ENCODE peak calls at places on chromosomes 5 and 9, in six cellular contexts. P is right atrium auricular region, L is uterus, C is T-helper 2 cell, Z is Calu3, R is hepatocyte. D is an unnamed sample.

GRCh38 chr5:56490971-56491468 is 257.9 kb upstream of the ANKRD55 start:
- DNase-seq in P (no peak), L (no peak), C (no peak), Z (peak), R (peak), D (peak)

GRCh38 chr9:133733074-133733408 is 5.1 kb downstream of the SARDH start:
- DNase-seq in P (no peak), L (no peak), C (no peak), Z (no peak), R (no peak), D (no peak)

GRCh38 chr9:82410306-82410705 is 421.7 kb downstream of the SPATA31D1 start:
- DNase-seq in P (no peak), L (no peak), C (no peak), Z (peak), R (peak), D (peak)

GRCh38 chr9:128886211-128886826 is 4.4 kb downstream of the LRRC8A start:
- DNase-seq in P (no peak), L (no peak), C (no peak), Z (no peak), R (no peak), D (no peak)

GRCh38 chr5:74465724-74466123 is 174.8 kb downstream of the ENC1 start:
- DNase-seq in P (no peak), L (no peak), C (no peak), Z (no peak), R (peak), D (no peak)

GRCh38 chr5:54743997-54744788 is 226.6 kb downstream of the SNX18 start:
- DNase-seq in P (no peak), L (no peak), C (no peak), Z (peak), R (peak), D (peak)

GRCh38 chr9:15142903-15143534 is 164.0 kb downstream of the TTC39B start:
- DNase-seq in P (no peak), L (no peak), C (no peak), Z (no peak), R (peak), D (no peak)

GRCh38 chr5:131209506-131210191 is 38.9 kb downstream of the LYRM7 start:
- DNase-seq in P (no peak), L (no peak), C (no peak), Z (peak), R (no peak), D (peak)

GRCh38 chr5:113213551-113213971 is 221.2 kb downstream of the TSSK1B start:
- DNase-seq in P (no peak), L (no peak), C (no peak), Z (no peak), R (no peak), D (no peak)

GRCh38 chr9:127924736-127925444 is 5.7 kb downstream of the PIP5KL1 start:
- DNase-seq in P (no peak), L (no peak), C (no peak), Z (no peak), R (no peak), D (no peak)

GRCh38 chr5:1545798-1546355 is 22.1 kb upstream of the LPCAT1 start:
- DNase-seq in P (peak), L (no peak), C (no peak), Z (peak), R (no peak), D (no peak)

GRCh38 chr9:24590432-24590831 is 44.7 kb upstream of the IZUMO3 start:
- DNase-seq in P (no peak), L (no peak), C (no peak), Z (no peak), R (no peak), D (no peak)

GRCh38 chr5:120614512-120614911 is 150.4 kb downstream of the PRR16 start:
- DNase-seq in P (no peak), L (no peak), C (no peak), Z (no peak), R (no peak), D (no peak)

GRCh38 chr5:149636861-149637246 is 55.6 kb downstream of the ARHGEF37 start:
- DNase-seq in P (no peak), L (no peak), C (no peak), Z (peak), R (peak), D (peak)

GRCh38 chr5:139664727-139665351 is 16.7 kb downstream of the CXXC5 start:
- DNase-seq in P (no peak), L (no peak), C (no peak), Z (no peak), R (no peak), D (no peak)

GRCh38 chr5:9831823-9832222 is 201.7 kb upstream of the TAS2R1 start:
- DNase-seq in P (no peak), L (no peak), C (no peak), Z (no peak), R (peak), D (no peak)

GRCh38 chr9:138048184-138048583 is 170.6 kb downstream of the CACNA1B start:
- DNase-seq in P (no peak), L (no peak), C (no peak), Z (no peak), R (no peak), D (no peak)

GRCh38 chr9:23044549-23044948 is 597.9 kb downstream of the DMRTA1 start:
- DNase-seq in P (no peak), L (no peak), C (no peak), Z (no peak), R (no peak), D (no peak)

GRCh38 chr9:86796671-86797070 is 150.6 kb downstream of the GAS1 start:
- DNase-seq in P (no peak), L (no peak), C (no peak), Z (no peak), R (no peak), D (no peak)

GRCh38 chr5:170603578-170604565 is 100.1 kb downstream of the KCNIP1 start:
- DNase-seq in P (no peak), L (peak), C (no peak), Z (peak), R (peak), D (peak)

GRCh38 chr5:170907758-170908157 is 45.9 kb downstream of the RANBP17 start:
- DNase-seq in P (no peak), L (no peak), C (no peak), Z (no peak), R (no peak), D (no peak)

GRCh38 chr5:180639743-180640300 is 9.6 kb downstream of the FLT4 start:
- DNase-seq in P (no peak), L (peak), C (no peak), Z (no peak), R (no peak), D (no peak)

GRCh38 chr5:139388198-139388821 is 1.4 kb downstream of the MZB1 start:
- DNase-seq in P (no peak), L (no peak), C (no peak), Z (no peak), R (peak), D (no peak)

GRCh38 chr9:34986541-34987047 is 3.0 kb upstream of the DNAJB5 start:
- DNase-seq in P (no peak), L (no peak), C (peak), Z (no peak), R (no peak), D (peak)

GRCh38 chr5:32651638-32652037 is 59.5 kb upstream of the NPR3 start:
- DNase-seq in P (no peak), L (no peak), C (no peak), Z (no peak), R (no peak), D (no peak)

GRCh38 chr9:130041648-130042405 is 1.2 kb downstream of the FNBP1 start:
- DNase-seq in P (no peak), L (peak), C (no peak), Z (no peak), R (peak), D (no peak)

GRCh38 chr5:60576425-60576824 is 123.5 kb downstream of the DEPDC1B start:
- DNase-seq in P (no peak), L (no peak), C (no peak), Z (no peak), R (no peak), D (no peak)

GRCh38 chr5:180343110-180343845 is 9.9 kb downstream of the GFPT2 start:
- DNase-seq in P (no peak), L (peak), C (no peak), Z (no peak), R (no peak), D (no peak)

GRCh38 chr9:21685502-21685901 is 116.9 kb upstream of the MTAP start:
- DNase-seq in P (no peak), L (no peak), C (no peak), Z (no peak), R (no peak), D (no peak)

GRCh38 chr9:77163889-77164288 is 13.4 kb upstream of the VPS13A start:
- DNase-seq in P (no peak), L (no peak), C (no peak), Z (no peak), R (peak), D (no peak)

GRCh38 chr5:151675225-151675955 is 11.3 kb downstream of the SPARC start:
- DNase-seq in P (no peak), L (no peak), C (no peak), Z (no peak), R (no peak), D (no peak)

GRCh38 chr5:78718185-78718584 is 69.6 kb upstream of the LHFPL2 start:
- DNase-seq in P (no peak), L (no peak), C (no peak), Z (no peak), R (no peak), D (no peak)

GRCh38 chr5:140402258-140403074 is 833 bp downstream of the ANKHD1 start:
- DNase-seq in P (no peak), L (no peak), C (peak), Z (peak), R (peak), D (peak)

GRCh38 chr9:101463397-101463796 is 27.8 kb upstream of the ALDOB start:
- DNase-seq in P (no peak), L (no peak), C (no peak), Z (no peak), R (no peak), D (no peak)

GRCh38 chr9:133002147-133003070 is 23.9 kb downstream of the GFI1B start:
- DNase-seq in P (no peak), L (no peak), C (no peak), Z (no peak), R (no peak), D (no peak)

GRCh38 chr9:71909887-71910601 is 949 bp downstream of the ABHD17B start:
- DNase-seq in P (peak), L (no peak), C (peak), Z (peak), R (peak), D (peak)

D was measured in activated CD8-positive, alpha-beta T cell treated with anti-CD3 and anti-CD28 coated beads for 36 hours.